ENCODE peak calls at places on chromosomes 3 and 15, in six cellular contexts. P, A, L, M, W and Z are unnamed samples.

GRCh38 chr3:197737319-197737649 is 580 bp upstream of the RUBCN start:
- DNase-seq in P (no peak), A (no peak), L (no peak), M (no peak), W (peak), Z (no peak)

GRCh38 chr15:34650177-34650576 is 66.7 kb upstream of the GOLGA8B start:
- DNase-seq in P (no peak), A (no peak), L (peak), M (no peak), W (no peak), Z (no peak)

GRCh38 chr15:76935620-76936019 is 4.1 kb downstream of the RCN2 start:
- DNase-seq in P (no peak), A (no peak), L (no peak), M (no peak), W (no peak), Z (no peak)

GRCh38 chr3:12588039-12588673 is 31.3 kb downstream of the MKRN2 start:
- DNase-seq in P (no peak), A (no peak), L (no peak), M (no peak), W (no peak), Z (no peak)

GRCh38 chr3:45693941-45694521 is 4.8 kb downstream of the SACM1L start:
- DNase-seq in P (no peak), A (peak), L (no peak), M (no peak), W (no peak), Z (no peak)

GRCh38 chr3:43190682-43191081 is 84.8 kb upstream of the POMGNT2 start:
- DNase-seq in P (no peak), A (no peak), L (peak), M (no peak), W (no peak), Z (no peak)

GRCh38 chr3:141578197-141578596 is 91.4 kb downstream of the RASA2 start:
- DNase-seq in P (no peak), A (no peak), L (peak), M (no peak), W (no peak), Z (no peak)

GRCh38 chr3:165855581-165855980 is 18.4 kb upstream of the BCHE start:
- DNase-seq in P (no peak), A (no peak), L (peak), M (no peak), W (no peak), Z (no peak)

GRCh38 chr3:127089487-127090145 is 103.3 kb upstream of the PRR23E start:
- DNase-seq in P (no peak), A (no peak), L (peak), M (peak), W (no peak), Z (peak)